ENCODE peak calls at places on chromosomes 5 and 9, in six cellular contexts. One of them, this sample, is unnamed.

GRCh38 chr9:20405086-20405485 is 217.2 kb downstream of the MLLT3 start:
- DNase-seq in H9: no peak
- DNase-seq in astrocyte of the spinal cord: no peak
- DNase-seq in A549: no peak
- DNase-seq in uterus: no peak
- DNase-seq in GM13977: no peak
- DNase-seq in this sample: no peak

GRCh38 chr5:665541-665955 is 27.6 kb downstream of the TPPP start:
- DNase-seq in H9: peak; percentile 71
- DNase-seq in astrocyte of the spinal cord: no peak
- DNase-seq in A549: peak; percentile 32
- DNase-seq in uterus: no peak
- DNase-seq in GM13977: no peak
- DNase-seq in this sample: no peak

GRCh38 chr5:146208916-146209522 is 5.6 kb downstream of the RBM27 start:
- DNase-seq in H9: no peak
- DNase-seq in astrocyte of the spinal cord: no peak
- DNase-seq in A549: no peak
- DNase-seq in uterus: no peak
- DNase-seq in GM13977: no peak
- DNase-seq in this sample: no peak

GRCh38 chr5:155539958-155540595 is 526.5 kb downstream of the KIF4B start:
- DNase-seq in H9: no peak
- DNase-seq in astrocyte of the spinal cord: no peak
- DNase-seq in A549: no peak
- DNase-seq in uterus: no peak
- DNase-seq in GM13977: no peak
- DNase-seq in this sample: no peak

GRCh38 chr9:101387871-101388506 is 3.2 kb upstream of the BAAT start:
- DNase-seq in H9: no peak
- DNase-seq in astrocyte of the spinal cord: peak; percentile 39
- DNase-seq in A549: peak; percentile 82
- DNase-seq in uterus: no peak
- DNase-seq in GM13977: no peak
- DNase-seq in this sample: no peak

GRCh38 chr5:161851691-161852299 is 3.9 kb downstream of the GABRA1 start:
- DNase-seq in H9: no peak
- DNase-seq in astrocyte of the spinal cord: peak; percentile 2
- DNase-seq in A549: peak; percentile 7
- DNase-seq in uterus: no peak
- DNase-seq in GM13977: peak; percentile 7
- DNase-seq in this sample: no peak

GRCh38 chr5:140267559-140268018 is 35.3 kb downstream of the PFDN1 start:
- DNase-seq in H9: no peak
- DNase-seq in astrocyte of the spinal cord: no peak
- DNase-seq in A549: no peak
- DNase-seq in uterus: no peak
- DNase-seq in GM13977: no peak
- DNase-seq in this sample: no peak

GRCh38 chr9:90578116-90578815 is 64.4 kb downstream of the DIRAS2 start:
- DNase-seq in H9: no peak
- DNase-seq in astrocyte of the spinal cord: no peak
- DNase-seq in A549: no peak
- DNase-seq in uterus: no peak
- DNase-seq in GM13977: no peak
- DNase-seq in this sample: no peak

GRCh38 chr5:121624035-121624434 is 227.6 kb upstream of the FTMT start:
- DNase-seq in H9: no peak
- DNase-seq in astrocyte of the spinal cord: no peak
- DNase-seq in A549: no peak
- DNase-seq in uterus: no peak
- DNase-seq in GM13977: no peak
- DNase-seq in this sample: no peak

GRCh38 chr5:115179068-115179958 is 9.6 kb upstream of the TRIM36 start:
- DNase-seq in H9: peak; percentile 53
- DNase-seq in astrocyte of the spinal cord: no peak
- DNase-seq in A549: no peak
- DNase-seq in uterus: peak; percentile 17
- DNase-seq in GM13977: peak; percentile 59
- DNase-seq in this sample: peak; percentile 53

GRCh38 chr5:168941901-168942300 is 359.0 kb downstream of the SLIT3 start:
- DNase-seq in H9: peak; percentile 40
- DNase-seq in astrocyte of the spinal cord: no peak
- DNase-seq in A549: peak; percentile 22
- DNase-seq in uterus: no peak
- DNase-seq in GM13977: no peak
- DNase-seq in this sample: no peak

GRCh38 chr9:69078069-69078468 is 42.5 kb downstream of the FXN start:
- DNase-seq in H9: no peak
- DNase-seq in astrocyte of the spinal cord: no peak
- DNase-seq in A549: no peak
- DNase-seq in uterus: no peak
- DNase-seq in GM13977: no peak
- DNase-seq in this sample: no peak

GRCh38 chr5:87844449-87844848 is 424.2 kb downstream of the TMEM161B start:
- DNase-seq in H9: no peak
- DNase-seq in astrocyte of the spinal cord: no peak
- DNase-seq in A549: no peak
- DNase-seq in uterus: no peak
- DNase-seq in GM13977: no peak
- DNase-seq in this sample: no peak

GRCh38 chr9:77977210-77977611 is 54.4 kb downstream of the GNAQ start:
- DNase-seq in H9: peak; percentile 68
- DNase-seq in astrocyte of the spinal cord: peak; percentile 86
- DNase-seq in A549: peak; percentile 71
- DNase-seq in uterus: peak; percentile 30
- DNase-seq in GM13977: peak; percentile 14
- DNase-seq in this sample: peak; percentile 13

GRCh38 chr5:122295138-122295537 is 16.9 kb upstream of the SNCAIP start:
- DNase-seq in H9: peak; percentile 52
- DNase-seq in astrocyte of the spinal cord: no peak
- DNase-seq in A549: peak; percentile 15
- DNase-seq in uterus: no peak
- DNase-seq in GM13977: no peak
- DNase-seq in this sample: no peak

GRCh38 chr5:132883261-132883834 is 9.9 kb downstream of the LEAP2 start:
- DNase-seq in H9: peak; percentile 40
- DNase-seq in astrocyte of the spinal cord: peak; percentile 66
- DNase-seq in A549: peak; percentile 80
- DNase-seq in uterus: no peak
- DNase-seq in GM13977: peak; percentile 30
- DNase-seq in this sample: peak; percentile 43

DNA sequence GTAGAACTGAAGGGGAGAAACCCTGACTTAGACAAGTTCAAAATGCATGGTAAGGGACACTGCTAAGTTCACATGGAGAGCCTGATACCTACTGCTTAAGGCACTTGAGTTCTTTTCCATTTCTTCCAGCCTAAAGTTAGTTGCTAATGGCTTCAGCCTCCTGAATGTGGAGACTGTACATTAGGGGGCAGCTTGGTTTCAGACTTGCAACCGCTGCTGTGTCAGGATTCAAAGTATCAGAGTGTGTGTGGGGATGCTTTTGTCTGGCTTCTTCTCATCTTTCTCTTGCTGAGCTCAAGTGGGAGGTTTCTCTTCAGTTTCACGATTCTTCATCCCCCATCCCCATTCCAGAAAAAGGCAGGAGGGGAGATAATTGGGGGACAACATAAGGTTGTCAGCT is 49.4 kb downstream of the ATP10B start:
- DNase-seq in H9: no peak
- DNase-seq in astrocyte of the spinal cord: no peak
- DNase-seq in A549: no peak
- DNase-seq in uterus: no peak
- DNase-seq in GM13977: no peak
- DNase-seq in this sample: no peak
- TF ChIP-seq CTCF in H9: no peak
- TF ChIP-seq CTCF in astrocyte of the spinal cord: no peak
- TF ChIP-seq CTCF in A549: no peak
- TF ChIP-seq CTCF in uterus: no peak
- TF ChIP-seq CTCF in GM13977: peak; percentile 21
- TF ChIP-seq CTCF in this sample: peak; percentile 15

GRCh38 chr9:98385751-98386150 is 130.3 kb upstream of the TBC1D2 start:
- DNase-seq in H9: no peak
- DNase-seq in astrocyte of the spinal cord: no peak
- DNase-seq in A549: no peak
- DNase-seq in uterus: no peak
- DNase-seq in GM13977: no peak
- DNase-seq in this sample: no peak

GRCh38 chr9:98380065-98380681 is 124.7 kb upstream of the TBC1D2 start:
- DNase-seq in H9: peak; percentile 62
- DNase-seq in astrocyte of the spinal cord: peak; percentile 30
- DNase-seq in A549: peak; percentile 52
- DNase-seq in uterus: no peak
- DNase-seq in GM13977: peak; percentile 28
- DNase-seq in this sample: peak; percentile 57

GRCh38 chr9:98381311-98382103 is 126.1 kb upstream of the TBC1D2 start:
- DNase-seq in H9: no peak
- DNase-seq in astrocyte of the spinal cord: no peak
- DNase-seq in A549: no peak
- DNase-seq in uterus: no peak
- DNase-seq in GM13977: no peak
- DNase-seq in this sample: peak; percentile 51

GRCh38 chr9:98379572-98379971 is 124.1 kb upstream of the TBC1D2 start:
- DNase-seq in H9: no peak
- DNase-seq in astrocyte of the spinal cord: no peak
- DNase-seq in A549: no peak
- DNase-seq in uterus: no peak
- DNase-seq in GM13977: no peak
- DNase-seq in this sample: no peak

GRCh38 chr9:98383758-98384157 is 128.3 kb upstream of the TBC1D2 start:
- DNase-seq in H9: no peak
- DNase-seq in astrocyte of the spinal cord: no peak
- DNase-seq in A549: peak; percentile 19
- DNase-seq in uterus: no peak
- DNase-seq in GM13977: no peak
- DNase-seq in this sample: no peak
- TF ChIP-seq CTCF in H9: peak; percentile 52
- TF ChIP-seq CTCF in astrocyte of the spinal cord: peak; percentile 32
- TF ChIP-seq CTCF in A549: no peak
- TF ChIP-seq CTCF in uterus: no peak
- TF ChIP-seq CTCF in GM13977: no peak
- TF ChIP-seq CTCF in this sample: no peak

GRCh38 chr5:141369994-141370848 is at the start of gene PCDHGB3:
- DNase-seq in H9: peak; percentile 32
- DNase-seq in astrocyte of the spinal cord: peak; percentile 68
- DNase-seq in A549: peak; percentile 55
- DNase-seq in uterus: no peak
- DNase-seq in GM13977: peak; percentile 84
- DNase-seq in this sample: peak; percentile 57
- TF ChIP-seq CTCF in H9: peak; percentile 44
- TF ChIP-seq CTCF in astrocyte of the spinal cord: peak; percentile 57
- TF ChIP-seq CTCF in A549: peak; percentile 28
- TF ChIP-seq CTCF in uterus: no peak
- TF ChIP-seq CTCF in GM13977: peak; percentile 77
- TF ChIP-seq CTCF in this sample: peak; percentile 53

DNA sequence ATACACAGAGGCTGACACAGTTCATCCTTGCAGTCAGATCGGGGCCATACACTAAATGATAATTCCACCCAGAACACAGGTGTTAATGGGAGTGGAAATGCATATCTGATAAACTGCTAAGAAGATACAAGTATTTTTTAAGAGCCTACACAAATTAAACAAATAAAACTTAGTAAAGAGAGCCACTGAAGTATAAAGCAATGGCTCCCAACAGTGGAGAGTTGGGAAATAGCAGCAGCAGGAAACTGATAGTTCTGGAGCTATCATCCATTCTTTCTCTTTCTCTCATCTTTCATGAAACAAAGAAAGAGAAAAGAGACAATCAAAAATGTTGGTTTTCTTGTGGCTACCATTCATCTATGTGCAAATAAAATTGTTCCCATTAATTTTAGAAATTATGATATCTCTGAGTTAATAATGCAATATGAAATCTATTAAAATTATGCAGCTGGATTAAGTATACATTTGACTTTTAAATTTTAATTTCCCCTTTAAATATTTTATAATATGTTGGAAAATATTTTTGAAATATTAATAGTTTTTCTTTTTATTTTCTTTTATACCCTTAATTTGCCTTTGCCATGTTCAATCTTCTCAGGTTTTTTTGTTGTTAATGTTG is 120.8 kb downstream of the EMB start:
- DNase-seq in H9: no peak
- DNase-seq in astrocyte of the spinal cord: no peak
- DNase-seq in A549: no peak
- DNase-seq in uterus: no peak
- DNase-seq in GM13977: no peak
- DNase-seq in this sample: no peak
- TF ChIP-seq CTCF in H9: no peak
- TF ChIP-seq CTCF in astrocyte of the spinal cord: no peak
- TF ChIP-seq CTCF in A549: peak; percentile 40
- TF ChIP-seq CTCF in uterus: no peak
- TF ChIP-seq CTCF in GM13977: no peak
- TF ChIP-seq CTCF in this sample: no peak

GRCh38 chr5:78472469-78473106 is 112.2 kb downstream of the SCAMP1 start:
- DNase-seq in H9: no peak
- DNase-seq in astrocyte of the spinal cord: peak; percentile 51
- DNase-seq in A549: no peak
- DNase-seq in uterus: no peak
- DNase-seq in GM13977: no peak
- DNase-seq in this sample: no peak
- TF ChIP-seq CTCF in H9: no peak
- TF ChIP-seq CTCF in astrocyte of the spinal cord: peak; percentile 51
- TF ChIP-seq CTCF in A549: peak; percentile 54
- TF ChIP-seq CTCF in uterus: no peak
- TF ChIP-seq CTCF in GM13977: peak; percentile 30
- TF ChIP-seq CTCF in this sample: no peak